ENCODE peak calls at places on chromosome 11, in five cellular contexts. Z, R, H, Y and G are unnamed samples.

GRCh38 chr11:118705796-118706545 is 26.5 kb upstream of the TREH start:
- DNase-seq in Z (no peak), R (no peak), H (no peak), Y (no peak), G (no peak)

GRCh38 chr11:130473795-130474377 is 25.4 kb downstream of the ADAMTS15 start:
- DNase-seq in Z (no peak), R (no peak), H (no peak), Y (no peak), G (no peak)

GRCh38 chr11:46271407-46271806 is 6.1 kb upstream of the CREB3L1 start:
- DNase-seq in Z (no peak), R (no peak), H (no peak), Y (no peak), G (no peak)

GRCh38 chr11:64131657-64132387 is 34.1 kb downstream of the MACROD1 start:
- DNase-seq in Z (no peak), R (no peak), H (no peak), Y (peak), G (no peak)

GRCh38 chr11:16252373-16252772 is 104.0 kb downstream of the SOX6 start:
- DNase-seq in Z (no peak), R (no peak), H (no peak), Y (peak), G (no peak)

GRCh38 chr11:78040691-78041379 is 17.8 kb upstream of the KCTD14 start:
- DNase-seq in Z (no peak), R (no peak), H (no peak), Y (no peak), G (no peak)

GRCh38 chr11:118082880-118083543 is 3.8 kb downstream of the SMIM35 start:
- DNase-seq in Z (peak), R (no peak), H (no peak), Y (no peak), G (no peak)

GRCh38 chr11:8807544-8808225 is 103.3 kb upstream of the AKIP1 start:
- DNase-seq in Z (no peak), R (no peak), H (peak), Y (no peak), G (no peak)

GRCh38 chr11:64007629-64008282 is 21.5 kb downstream of the OTUB1 start:
- DNase-seq in Z (no peak), R (peak), H (peak), Y (peak), G (no peak)

GRCh38 chr11:116691779-116692178 is 81.0 kb downstream of the BUD13 start:
- DNase-seq in Z (peak), R (peak), H (no peak), Y (peak), G (peak)

GRCh38 chr11:45902452-45903380 is 4.4 kb downstream of the FREY1 start:
- DNase-seq in Z (no peak), R (no peak), H (no peak), Y (no peak), G (no peak)

GRCh38 chr11:88831303-88831890 is 234.4 kb downstream of the GRM5 start:
- DNase-seq in Z (no peak), R (no peak), H (no peak), Y (no peak), G (no peak)

GRCh38 chr11:65432686-65433582 is 10.3 kb downstream of the NEAT1 start:
- DNase-seq in Z (peak), R (no peak), H (no peak), Y (no peak), G (no peak)

GRCh38 chr11:1085440-1086170 is 10.9 kb downstream of the MUC2 start:
- DNase-seq in Z (no peak), R (no peak), H (no peak), Y (no peak), G (no peak)

GRCh38 chr11:74311352-74311926 is at the start of gene P4HA3:
- DNase-seq in Z (peak), R (peak), H (peak), Y (peak), G (peak)

GRCh38 chr11:368414-369335 is 624 bp upstream of the B4GALNT4 start:
- DNase-seq in Z (no peak), R (peak), H (no peak), Y (peak), G (no peak)

GRCh38 chr11:12410006-12410728 is 32.8 kb downstream of the PARVA start:
- DNase-seq in Z (peak), R (no peak), H (no peak), Y (no peak), G (no peak)

GRCh38 chr11:78192223-78192719 is 3.6 kb downstream of the USP35 start:
- DNase-seq in Z (peak), R (peak), H (no peak), Y (no peak), G (no peak)

GRCh38 chr11:69051381-69052342 is 2.9 kb downstream of the TPCN2 start:
- DNase-seq in Z (peak), R (no peak), H (no peak), Y (no peak), G (no peak)

GRCh38 chr11:70509476-70509875 is 111.1 kb downstream of the CTTN start:
- DNase-seq in Z (no peak), R (no peak), H (no peak), Y (no peak), G (no peak)

GRCh38 chr11:32259641-32260081 is 168.8 kb downstream of the RCN1 start:
- DNase-seq in Z (peak), R (peak), H (peak), Y (peak), G (peak)

GRCh38 chr11:69422645-69423044 is 58.8 kb upstream of the LINC01488 start:
- DNase-seq in Z (no peak), R (no peak), H (no peak), Y (no peak), G (no peak)

GRCh38 chr11:10350341-10350740 is 45.5 kb downstream of the ADM start:
- DNase-seq in Z (no peak), R (no peak), H (no peak), Y (no peak), G (no peak)

GRCh38 chr11:124481365-124482323 is 36.1 kb upstream of the OR8B8 start:
- DNase-seq in Z (peak), R (no peak), H (peak), Y (peak), G (no peak)

GRCh38 chr11:31958086-31958735 is 132.7 kb upstream of the RCN1 start:
- DNase-seq in Z (peak), R (peak), H (peak), Y (peak), G (peak)

GRCh38 chr11:120208777-120209176 is 2.1 kb upstream of the OAF start:
- DNase-seq in Z (peak), R (no peak), H (no peak), Y (peak), G (no peak)

GRCh38 chr11:10087186-10087585 is 206.8 kb downstream of the SBF2 start:
- DNase-seq in Z (no peak), R (no peak), H (no peak), Y (no peak), G (no peak)

GRCh38 chr11:95599959-95600586 is 189.5 kb downstream of the FAM76B start:
- DNase-seq in Z (no peak), R (no peak), H (no peak), Y (no peak), G (no peak)

GRCh38 chr11:60175860-60176275 is 7.0 kb downstream of the MS4A6A start:
- DNase-seq in Z (no peak), R (no peak), H (no peak), Y (no peak), G (no peak)

GRCh38 chr11:8870461-8871282 is 40.3 kb upstream of the AKIP1 start:
- DNase-seq in Z (peak), R (peak), H (peak), Y (peak), G (peak)

GRCh38 chr11:64619811-64620285 is 28.8 kb downstream of the SLC22A12 start:
- DNase-seq in Z (peak), R (no peak), H (peak), Y (peak), G (no peak)

GRCh38 chr11:587978-588380 is 11.7 kb downstream of the PHRF1 start:
- DNase-seq in Z (peak), R (no peak), H (no peak), Y (peak), G (no peak)

GRCh38 chr11:103448966-103449365 is 339.7 kb downstream of the DYNC2H1 start:
- DNase-seq in Z (no peak), R (no peak), H (no peak), Y (no peak), G (no peak)

GRCh38 chr11:83801799-83802198 is 515.6 kb upstream of the CCDC90B start:
- DNase-seq in Z (no peak), R (no peak), H (no peak), Y (no peak), G (no peak)

GRCh38 chr11:57647368-57647767 is 2.3 kb downstream of the YPEL4 start:
- DNase-seq in Z (no peak), R (no peak), H (no peak), Y (no peak), G (no peak)

GRCh38 chr11:119481667-119482400 is 58.9 kb upstream of the THY1 start:
- DNase-seq in Z (no peak), R (no peak), H (no peak), Y (no peak), G (no peak)

DNA sequence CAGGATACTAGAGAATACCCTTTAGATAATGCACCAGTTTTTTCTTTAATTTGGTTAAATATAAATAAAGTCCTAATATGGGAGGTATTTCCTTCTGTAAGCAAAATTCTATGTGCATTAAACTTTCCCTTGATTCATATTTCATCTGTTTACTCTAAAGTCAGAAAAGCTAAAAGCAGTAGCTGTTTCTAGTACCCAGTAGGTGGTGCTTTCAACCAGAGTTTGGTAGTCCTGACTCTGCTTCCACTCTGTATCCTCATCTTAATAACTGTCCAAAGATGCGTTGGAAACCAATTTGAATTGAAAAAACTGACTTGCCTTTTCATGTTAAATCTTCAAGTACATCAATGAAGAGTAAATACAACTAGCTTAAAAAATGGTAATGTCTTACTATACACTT is 1065.2 kb downstream of the JRKL start:
- DNase-seq in Z (peak), R (no peak), H (no peak), Y (peak), G (no peak)
- TF ChIP-seq CTCF in Z (no peak), R (no peak), H (peak), Y (peak), G (no peak)

GRCh38 chr11:2187267-2187707 is 15.7 kb upstream of the TH start:
- DNase-seq in Z (no peak), R (no peak), H (no peak), Y (no peak), G (no peak)

GRCh38 chr11:2188745-2189144 is 17.1 kb upstream of the TH start:
- DNase-seq in Z (no peak), R (no peak), H (no peak), Y (no peak), G (no peak)

GRCh38 chr11:2185324-2186085 is 13.9 kb upstream of the TH start:
- DNase-seq in Z (no peak), R (no peak), H (no peak), Y (no peak), G (no peak)

GRCh38 chr11:2189938-2190669 is 18.5 kb upstream of the TH start:
- DNase-seq in Z (no peak), R (no peak), H (no peak), Y (no peak), G (no peak)

DNA sequence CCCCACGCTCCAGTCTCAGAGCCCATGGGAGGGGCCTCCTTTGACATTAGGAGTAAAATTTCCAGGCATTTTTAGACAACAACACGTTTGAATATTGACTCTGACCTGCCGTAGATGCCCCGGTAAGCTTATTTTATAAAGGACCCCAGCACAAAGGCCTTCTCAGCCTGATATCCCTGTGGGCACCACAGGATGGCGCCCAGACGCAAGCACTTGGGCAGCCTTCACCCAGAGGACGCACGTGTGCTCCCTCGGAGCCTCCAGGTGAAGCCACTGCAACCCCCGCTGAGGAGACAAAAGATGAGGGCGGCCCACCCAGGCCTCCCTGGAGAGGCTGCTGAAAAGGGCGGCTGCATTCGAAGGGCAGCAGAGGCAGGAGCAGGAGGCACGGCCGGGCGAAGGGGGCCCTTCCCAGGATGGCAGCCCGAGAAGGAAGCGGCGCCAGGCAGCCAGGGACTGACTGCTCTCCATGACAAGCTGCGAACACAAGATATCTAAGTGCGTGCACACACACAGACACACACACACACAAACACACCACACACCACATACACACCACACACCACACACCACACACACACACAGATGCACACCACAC is 15.2 kb upstream of the TH start:
- DNase-seq in Z (peak), R (no peak), H (no peak), Y (peak), G (no peak)
- TF ChIP-seq CTCF in Z (peak), R (peak), H (peak), Y (peak), G (peak)

GRCh38 chr11:58958500-58958899 is 19.2 kb downstream of the GLYATL1 start:
- DNase-seq in Z (peak), R (peak), H (peak), Y (peak), G (peak)

GRCh38 chr11:58957922-58958321 is 18.6 kb downstream of the GLYATL1 start:
- DNase-seq in Z (no peak), R (peak), H (no peak), Y (no peak), G (peak)

GRCh38 chr11:58965246-58965985 is 26.1 kb downstream of the GLYATL1 start:
- DNase-seq in Z (no peak), R (no peak), H (no peak), Y (no peak), G (no peak)

GRCh38 chr11:58968251-58968711 is 29.0 kb downstream of the GLYATL1 start:
- DNase-seq in Z (no peak), R (no peak), H (no peak), Y (peak), G (no peak)

GRCh38 chr11:58963551-58964075 is 24.3 kb downstream of the GLYATL1 start:
- DNase-seq in Z (peak), R (no peak), H (no peak), Y (peak), G (no peak)
- TF ChIP-seq CTCF in Z (no peak), R (no peak), H (no peak), Y (peak), G (no peak)

GRCh38 chr11:44566952-44567875 is 1.8 kb downstream of the CD82 start:
- DNase-seq in Z (peak), R (no peak), H (no peak), Y (no peak), G (no peak)
- TF ChIP-seq CTCF in Z (no peak), R (no peak), H (no peak), Y (no peak), G (no peak)

GRCh38 chr11:27612932-27613669 is 87.2 kb downstream of the BDNF start:
- DNase-seq in Z (no peak), R (no peak), H (no peak), Y (no peak), G (no peak)

GRCh38 chr11:27611390-27611789 is 88.9 kb downstream of the BDNF start:
- DNase-seq in Z (no peak), R (no peak), H (no peak), Y (no peak), G (no peak)

GRCh38 chr11:27613670-27613950 is 86.6 kb downstream of the BDNF start:
- DNase-seq in Z (no peak), R (no peak), H (no peak), Y (no peak), G (no peak)

GRCh38 chr11:27610946-27611345 is 89.3 kb downstream of the BDNF start:
- DNase-seq in Z (no peak), R (no peak), H (no peak), Y (no peak), G (no peak)

DNA sequence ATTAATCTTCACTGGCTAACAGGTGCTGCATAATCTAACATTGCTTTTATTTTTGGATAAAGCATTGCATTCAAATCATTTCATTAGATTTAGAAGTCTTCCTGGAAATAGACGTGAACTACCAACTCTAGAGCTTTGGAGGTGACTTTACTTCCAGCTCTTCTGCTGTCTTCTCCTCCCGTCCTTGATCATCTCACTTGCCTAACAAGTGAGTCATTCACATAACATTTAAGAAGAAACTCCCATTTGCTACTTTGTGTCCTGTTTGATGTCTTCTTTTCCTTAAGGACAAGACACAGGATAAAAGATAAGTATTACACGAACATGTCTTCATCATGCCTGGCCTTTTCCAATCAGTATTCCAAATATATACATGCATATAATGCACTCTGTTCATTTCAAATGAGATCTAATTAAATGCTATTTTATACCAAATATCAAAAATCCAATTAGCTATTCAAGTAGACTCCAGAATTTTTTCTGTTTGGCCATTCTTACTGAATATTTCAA is 88.3 kb downstream of the BDNF start:
- DNase-seq in Z (no peak), R (no peak), H (no peak), Y (no peak), G (no peak)
- TF ChIP-seq CTCF in Z (no peak), R (no peak), H (no peak), Y (no peak), G (no peak)

GRCh38 chr11:131537196-131537595 is 166.8 kb downstream of the NTM start:
- DNase-seq in Z (no peak), R (no peak), H (no peak), Y (no peak), G (no peak)
- TF ChIP-seq CTCF in Z (no peak), R (no peak), H (no peak), Y (no peak), G (no peak)